ENCODE peak calls at places on chromosome 11, in six cellular contexts. One of them, this sample, is unnamed.

GRCh38 chr11:502288-503178 is 4.5 kb downstream of the RNH1 start:
- DNase-seq in PC-9: no peak
- DNase-seq in cardiac muscle cell: no peak
- DNase-seq in AG04450: no peak
- DNase-seq in effector memory CD4-positive, alpha-beta T cell: no peak
- DNase-seq in colonic mucosa: no peak
- DNase-seq in this sample: no peak

GRCh38 chr11:133598879-133599278 is 66.6 kb upstream of the OPCML start:
- DNase-seq in PC-9: no peak
- DNase-seq in cardiac muscle cell: no peak
- DNase-seq in AG04450: no peak
- DNase-seq in effector memory CD4-positive, alpha-beta T cell: no peak
- DNase-seq in colonic mucosa: no peak
- DNase-seq in this sample: no peak

GRCh38 chr11:64720167-64720566 is 2.8 kb downstream of the NRXN2 start:
- DNase-seq in PC-9: no peak
- DNase-seq in cardiac muscle cell: no peak
- DNase-seq in AG04450: no peak
- DNase-seq in effector memory CD4-positive, alpha-beta T cell: no peak
- DNase-seq in colonic mucosa: no peak
- DNase-seq in this sample: no peak

GRCh38 chr11:112666253-112666652 is 295.0 kb upstream of the NCAM1 start:
- DNase-seq in PC-9: no peak
- DNase-seq in cardiac muscle cell: no peak
- DNase-seq in AG04450: no peak
- DNase-seq in effector memory CD4-positive, alpha-beta T cell: no peak
- DNase-seq in colonic mucosa: no peak
- DNase-seq in this sample: no peak

GRCh38 chr11:8060146-8060719 is 20.8 kb upstream of the TUB start:
- DNase-seq in PC-9: no peak
- DNase-seq in cardiac muscle cell: no peak
- DNase-seq in AG04450: no peak
- DNase-seq in effector memory CD4-positive, alpha-beta T cell: no peak
- DNase-seq in colonic mucosa: no peak
- DNase-seq in this sample: no peak

GRCh38 chr11:67820079-67820478 is 145.7 kb upstream of the ALDH3B2 start:
- DNase-seq in PC-9: no peak
- DNase-seq in cardiac muscle cell: no peak
- DNase-seq in AG04450: no peak
- DNase-seq in effector memory CD4-positive, alpha-beta T cell: no peak
- DNase-seq in colonic mucosa: no peak
- DNase-seq in this sample: no peak

GRCh38 chr11:130673698-130674097 is 225.3 kb downstream of the ADAMTS15 start:
- DNase-seq in PC-9: no peak
- DNase-seq in cardiac muscle cell: peak
- DNase-seq in AG04450: no peak
- DNase-seq in effector memory CD4-positive, alpha-beta T cell: no peak
- DNase-seq in colonic mucosa: no peak
- DNase-seq in this sample: no peak

GRCh38 chr11:116072133-116072532 is 567.9 kb upstream of the CADM1 start:
- DNase-seq in PC-9: no peak
- DNase-seq in cardiac muscle cell: no peak
- DNase-seq in AG04450: no peak
- DNase-seq in effector memory CD4-positive, alpha-beta T cell: no peak
- DNase-seq in colonic mucosa: no peak
- DNase-seq in this sample: no peak

GRCh38 chr11:9688716-9689511 is 25.0 kb downstream of the SWAP70 start:
- DNase-seq in PC-9: peak
- DNase-seq in cardiac muscle cell: peak
- DNase-seq in AG04450: peak
- DNase-seq in effector memory CD4-positive, alpha-beta T cell: no peak
- DNase-seq in colonic mucosa: no peak
- DNase-seq in this sample: peak

GRCh38 chr11:66743271-66743968 is 14.4 kb upstream of the SPTBN2 start:
- DNase-seq in PC-9: peak
- DNase-seq in cardiac muscle cell: no peak
- DNase-seq in AG04450: no peak
- DNase-seq in effector memory CD4-positive, alpha-beta T cell: no peak
- DNase-seq in colonic mucosa: peak
- DNase-seq in this sample: no peak

GRCh38 chr11:9787260-9787659 is 123.4 kb downstream of the SWAP70 start:
- DNase-seq in PC-9: no peak
- DNase-seq in cardiac muscle cell: no peak
- DNase-seq in AG04450: no peak
- DNase-seq in effector memory CD4-positive, alpha-beta T cell: no peak
- DNase-seq in colonic mucosa: no peak
- DNase-seq in this sample: no peak

GRCh38 chr11:122697636-122698167 is 42.2 kb downstream of the UBASH3B start:
- DNase-seq in PC-9: peak
- DNase-seq in cardiac muscle cell: no peak
- DNase-seq in AG04450: no peak
- DNase-seq in effector memory CD4-positive, alpha-beta T cell: no peak
- DNase-seq in colonic mucosa: no peak
- DNase-seq in this sample: no peak

GRCh38 chr11:11215944-11216343 is 137.1 kb downstream of the CSNK2A3 start:
- DNase-seq in PC-9: no peak
- DNase-seq in cardiac muscle cell: no peak
- DNase-seq in AG04450: no peak
- DNase-seq in effector memory CD4-positive, alpha-beta T cell: no peak
- DNase-seq in colonic mucosa: no peak
- DNase-seq in this sample: no peak

GRCh38 chr11:68009391-68010000 is 631 bp upstream of the ALDH3B1 start:
- DNase-seq in PC-9: no peak
- DNase-seq in cardiac muscle cell: no peak
- DNase-seq in AG04450: no peak
- DNase-seq in effector memory CD4-positive, alpha-beta T cell: no peak
- DNase-seq in colonic mucosa: no peak
- DNase-seq in this sample: no peak

GRCh38 chr11:42768576-42768975 is 543.2 kb upstream of the API5 start:
- DNase-seq in PC-9: no peak
- DNase-seq in cardiac muscle cell: no peak
- DNase-seq in AG04450: no peak
- DNase-seq in effector memory CD4-positive, alpha-beta T cell: no peak
- DNase-seq in colonic mucosa: no peak
- DNase-seq in this sample: no peak

GRCh38 chr11:116840224-116840745 is 2.9 kb upstream of the APOA1 start:
- DNase-seq in PC-9: no peak
- DNase-seq in cardiac muscle cell: peak
- DNase-seq in AG04450: no peak
- DNase-seq in effector memory CD4-positive, alpha-beta T cell: no peak
- DNase-seq in colonic mucosa: no peak
- DNase-seq in this sample: no peak

GRCh38 chr11:75631086-75631694 is 37.6 kb downstream of the MAP6 start:
- DNase-seq in PC-9: no peak
- DNase-seq in cardiac muscle cell: no peak
- DNase-seq in AG04450: no peak
- DNase-seq in effector memory CD4-positive, alpha-beta T cell: no peak
- DNase-seq in colonic mucosa: no peak
- DNase-seq in this sample: no peak

DNA sequence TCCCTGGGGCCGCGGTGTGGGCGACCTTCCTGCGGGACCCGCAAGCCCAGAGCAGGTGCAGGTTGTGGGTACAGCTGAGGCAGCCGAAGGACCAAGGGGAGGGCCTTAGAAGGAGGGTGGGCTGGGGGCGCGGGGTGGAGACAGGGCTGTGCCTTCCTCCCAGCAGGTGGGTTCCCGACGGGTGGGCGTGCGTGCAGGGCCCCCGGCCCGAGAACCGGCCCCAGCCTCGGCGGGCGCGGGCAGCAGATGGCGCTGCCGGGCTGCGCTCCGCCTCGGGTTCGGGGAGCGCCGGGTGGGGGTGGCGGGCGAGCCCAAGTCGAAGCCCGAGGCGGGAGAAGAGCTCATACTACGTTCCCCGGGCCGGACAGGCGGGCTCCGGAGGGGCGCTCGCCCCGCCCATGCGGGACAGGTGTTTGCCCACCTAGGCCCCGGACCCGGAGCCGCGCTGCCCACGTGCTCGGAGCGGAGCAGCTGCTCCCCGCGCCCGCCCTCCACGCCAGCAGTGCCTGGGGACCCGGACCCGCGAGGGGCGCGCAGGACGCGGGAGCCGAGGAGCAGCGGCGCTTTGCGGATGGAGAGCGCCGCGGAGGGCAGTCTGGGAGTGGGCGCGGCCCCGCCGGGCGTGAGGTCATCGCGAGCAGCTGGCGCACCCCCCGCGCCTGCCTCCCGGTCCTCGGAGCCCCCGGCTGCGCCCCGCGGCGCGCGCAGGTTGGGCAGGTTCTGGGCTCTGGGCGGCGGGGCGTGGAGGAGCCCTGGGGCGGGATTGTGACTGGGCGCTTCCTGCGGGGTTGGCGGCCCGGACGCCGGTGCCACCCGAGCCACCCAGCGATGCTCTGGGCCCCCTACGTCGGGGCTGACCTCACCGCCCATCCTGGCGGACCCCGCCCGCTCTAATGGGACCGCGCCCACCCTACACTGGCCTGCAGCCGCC is 25.3 kb downstream of the DUSP8 start:
- DNase-seq in PC-9: peak
- DNase-seq in cardiac muscle cell: peak
- DNase-seq in AG04450: no peak
- DNase-seq in effector memory CD4-positive, alpha-beta T cell: no peak
- DNase-seq in colonic mucosa: peak
- DNase-seq in this sample: peak
- H3K27ac ChIP-seq in PC-9: no peak
- H3K27ac ChIP-seq in cardiac muscle cell: no peak
- H3K27ac ChIP-seq in AG04450: no peak
- H3K27ac ChIP-seq in effector memory CD4-positive, alpha-beta T cell: no peak
- H3K27ac ChIP-seq in colonic mucosa: peak
- H3K27ac ChIP-seq in this sample: no peak

GRCh38 chr11:126352934-126353801 is 2.3 kb upstream of the ST3GAL4 start:
- DNase-seq in PC-9: no peak
- DNase-seq in cardiac muscle cell: no peak
- DNase-seq in AG04450: no peak
- DNase-seq in effector memory CD4-positive, alpha-beta T cell: no peak
- DNase-seq in colonic mucosa: no peak
- DNase-seq in this sample: no peak
- H3K27ac ChIP-seq in PC-9: peak
- H3K27ac ChIP-seq in cardiac muscle cell: no peak
- H3K27ac ChIP-seq in AG04450: peak
- H3K27ac ChIP-seq in effector memory CD4-positive, alpha-beta T cell: no peak
- H3K27ac ChIP-seq in colonic mucosa: no peak
- H3K27ac ChIP-seq in this sample: no peak

DNA sequence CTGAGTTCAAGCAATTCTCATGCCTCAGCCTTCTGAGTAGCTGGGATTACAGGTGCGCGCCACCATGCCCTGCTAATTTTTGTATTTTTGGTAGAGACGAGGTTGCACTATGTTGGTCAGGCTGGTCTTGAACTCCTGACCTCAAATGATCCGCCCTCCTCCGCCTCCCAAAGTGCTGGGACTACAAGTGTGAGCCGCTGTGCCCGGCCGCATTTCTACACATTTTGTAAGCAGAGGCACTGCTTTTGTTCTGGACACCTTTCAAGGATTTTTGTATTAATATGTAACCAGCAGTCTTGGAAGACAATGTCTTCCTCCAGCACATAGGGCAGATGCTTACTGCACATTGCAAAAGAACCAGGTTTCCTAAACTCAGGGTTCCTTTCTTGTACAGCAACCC is 11.4 kb upstream of the VSIG10L2 start:
- DNase-seq in PC-9: no peak
- DNase-seq in cardiac muscle cell: no peak
- DNase-seq in AG04450: no peak
- DNase-seq in effector memory CD4-positive, alpha-beta T cell: no peak
- DNase-seq in colonic mucosa: no peak
- DNase-seq in this sample: no peak
- H3K27ac ChIP-seq in PC-9: no peak
- H3K27ac ChIP-seq in cardiac muscle cell: no peak
- H3K27ac ChIP-seq in AG04450: no peak
- H3K27ac ChIP-seq in effector memory CD4-positive, alpha-beta T cell: no peak
- H3K27ac ChIP-seq in colonic mucosa: no peak
- H3K27ac ChIP-seq in this sample: no peak

GRCh38 chr11:2885676-2886081 is at the start of gene CDKN1C:
- DNase-seq in PC-9: peak
- DNase-seq in cardiac muscle cell: peak
- DNase-seq in AG04450: no peak
- DNase-seq in effector memory CD4-positive, alpha-beta T cell: peak
- DNase-seq in colonic mucosa: peak
- DNase-seq in this sample: peak

GRCh38 chr11:2887526-2888195 is 2.1 kb upstream of the CDKN1C start:
- DNase-seq in PC-9: no peak
- DNase-seq in cardiac muscle cell: no peak
- DNase-seq in AG04450: no peak
- DNase-seq in effector memory CD4-positive, alpha-beta T cell: no peak
- DNase-seq in colonic mucosa: no peak
- DNase-seq in this sample: no peak

GRCh38 chr11:2886936-2887335 is 1.4 kb upstream of the CDKN1C start:
- DNase-seq in PC-9: no peak
- DNase-seq in cardiac muscle cell: no peak
- DNase-seq in AG04450: no peak
- DNase-seq in effector memory CD4-positive, alpha-beta T cell: no peak
- DNase-seq in colonic mucosa: no peak
- DNase-seq in this sample: no peak

GRCh38 chr11:2885017-2885675 is 429 bp downstream of the CDKN1C start:
- DNase-seq in PC-9: peak
- DNase-seq in cardiac muscle cell: peak
- DNase-seq in AG04450: no peak
- DNase-seq in effector memory CD4-positive, alpha-beta T cell: peak
- DNase-seq in colonic mucosa: peak
- DNase-seq in this sample: no peak

GRCh38 chr11:2886191-2886894 is 768 bp upstream of the CDKN1C start:
- DNase-seq in PC-9: no peak
- DNase-seq in cardiac muscle cell: peak
- DNase-seq in AG04450: no peak
- DNase-seq in effector memory CD4-positive, alpha-beta T cell: no peak
- DNase-seq in colonic mucosa: no peak
- DNase-seq in this sample: no peak
- H3K27ac ChIP-seq in PC-9: no peak
- H3K27ac ChIP-seq in cardiac muscle cell: peak
- H3K27ac ChIP-seq in AG04450: no peak
- H3K27ac ChIP-seq in effector memory CD4-positive, alpha-beta T cell: no peak
- H3K27ac ChIP-seq in colonic mucosa: no peak
- H3K27ac ChIP-seq in this sample: peak

DNA sequence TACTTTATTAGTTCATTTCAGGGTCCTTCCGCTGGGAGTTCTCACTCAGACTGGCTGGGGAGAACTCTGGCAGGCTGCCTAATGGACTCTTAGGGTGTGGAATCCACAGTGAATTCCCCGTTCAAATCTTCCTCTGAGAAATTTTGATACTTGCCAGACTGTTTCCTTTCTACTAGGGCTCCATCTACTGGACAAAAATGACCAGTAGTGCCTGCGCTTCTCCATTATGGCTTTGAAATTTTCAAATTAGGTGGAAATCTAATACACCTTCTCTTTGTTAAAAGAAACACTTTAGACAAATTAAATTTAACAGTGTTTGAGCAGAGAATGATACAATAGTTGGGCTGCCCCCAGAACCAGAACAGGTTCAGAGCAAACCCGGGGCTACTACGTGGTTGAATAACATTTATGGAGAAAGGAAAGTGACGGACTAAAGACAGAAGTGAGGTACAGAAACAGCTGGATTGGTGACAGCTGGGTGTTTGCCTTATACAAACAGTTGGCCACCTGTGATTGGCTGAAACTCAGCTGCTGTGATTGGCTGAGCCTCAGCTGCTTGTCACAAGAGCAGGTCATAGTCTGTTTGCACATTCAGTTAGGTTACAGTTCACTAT is 52.9 kb upstream of the FDX1 start:
- DNase-seq in PC-9: peak
- DNase-seq in cardiac muscle cell: peak
- DNase-seq in AG04450: peak
- DNase-seq in effector memory CD4-positive, alpha-beta T cell: peak
- DNase-seq in colonic mucosa: peak
- DNase-seq in this sample: no peak
- H3K27ac ChIP-seq in PC-9: no peak
- H3K27ac ChIP-seq in cardiac muscle cell: peak
- H3K27ac ChIP-seq in AG04450: no peak
- H3K27ac ChIP-seq in effector memory CD4-positive, alpha-beta T cell: no peak
- H3K27ac ChIP-seq in colonic mucosa: no peak
- H3K27ac ChIP-seq in this sample: no peak